ENCODE peak calls at places on chromosomes 16 and 17, in ten cellular contexts. V is brain microvascular endothelial cell, O is WTC11, G is cardiac muscle cell, K is prostate gland, U is tibial artery, Q is astrocyte of the spinal cord, W is thoracic aorta, J is activated B cell treated with CpG ODN at 0.5 μM for 24 hours, H is Calu3. X is an unnamed sample.
A peak's percentile ranks its signal among the peaks of the same experiment; 100 is the strongest.

GRCh38 chr16:89847930-89848297 is 19.6 kb downstream of the SPIRE2 start:
- DNase-seq in V (no peak), O (no peak), G (no peak), K (no peak), U (no peak), Q (no peak), W (no peak), J (no peak), H (no peak), X (no peak)

GRCh38 chr16:68083861-68084503 is 1.2 kb upstream of the NFATC3 start:
- DNase-seq in V (no peak), O (peak; percentile 24), G (peak; percentile 28), K (no peak), U (no peak), Q (no peak), W (no peak), J (no peak), H (no peak), X (peak; percentile 33)

GRCh38 chr17:65723356-65723928 is 162.0 kb upstream of the AXIN2 start:
- DNase-seq in V (no peak), O (no peak), G (no peak), K (peak; percentile 17), U (no peak), Q (peak; percentile 70), W (no peak), J (no peak), H (no peak), X (no peak)

GRCh38 chr16:59633996-59634579 is 900.0 kb upstream of the GOT2 start:
- DNase-seq in V (peak; percentile 62), O (no peak), G (no peak), K (no peak), U (no peak), Q (peak; percentile 74), W (no peak), J (no peak), H (no peak), X (no peak)

GRCh38 chr17:79038545-79039135 is 14.7 kb downstream of the C1QTNF1 start:
- DNase-seq in V (peak; percentile 67), O (no peak), G (no peak), K (no peak), U (peak; percentile 84), Q (peak; percentile 55), W (no peak), J (no peak), H (no peak), X (peak; percentile 49)

GRCh38 chr16:11319529-11320146 is 25.6 kb upstream of the RMI2 start:
- DNase-seq in V (no peak), O (no peak), G (no peak), K (no peak), U (no peak), Q (no peak), W (no peak), J (no peak), H (peak; percentile 57), X (no peak)

GRCh38 chr17:57624390-57624789 is 120.7 kb downstream of the CCDC182 start:
- DNase-seq in V (no peak), O (no peak), G (no peak), K (no peak), U (no peak), Q (no peak), W (no peak), J (no peak), H (no peak), X (no peak)

GRCh38 chr16:84673561-84673960 is 25.2 kb downstream of the KLHL36 start:
- DNase-seq in V (no peak), O (no peak), G (no peak), K (no peak), U (no peak), Q (no peak), W (no peak), J (no peak), H (no peak), X (no peak)

GRCh38 chr17:7218774-7219173 is 862 bp downstream of the DLG4 start:
- DNase-seq in V (no peak), O (no peak), G (no peak), K (no peak), U (no peak), Q (no peak), W (no peak), J (no peak), H (no peak), X (no peak)

GRCh38 chr16:83898463-83899271 is at the start of gene MLYCD:
- DNase-seq in V (peak; percentile 26), O (peak; percentile 83), G (peak; percentile 92), K (peak; percentile 71), U (peak; percentile 74), Q (peak; percentile 57), W (peak; percentile 35), J (peak; percentile 73), H (peak; percentile 84), X (peak; percentile 78)

GRCh38 chr17:76240461-76241204 is at the start of gene RNF157:
- DNase-seq in V (peak; percentile 16), O (peak; percentile 81), G (peak; percentile 88), K (peak; percentile 32), U (no peak), Q (peak; percentile 43), W (no peak), J (peak; percentile 62), H (peak; percentile 69), X (no peak)

GRCh38 chr17:72575542-72576233 is 454.9 kb downstream of the SOX9 start:
- DNase-seq in V (no peak), O (no peak), G (no peak), K (no peak), U (no peak), Q (no peak), W (no peak), J (no peak), H (no peak), X (no peak)

DNA sequence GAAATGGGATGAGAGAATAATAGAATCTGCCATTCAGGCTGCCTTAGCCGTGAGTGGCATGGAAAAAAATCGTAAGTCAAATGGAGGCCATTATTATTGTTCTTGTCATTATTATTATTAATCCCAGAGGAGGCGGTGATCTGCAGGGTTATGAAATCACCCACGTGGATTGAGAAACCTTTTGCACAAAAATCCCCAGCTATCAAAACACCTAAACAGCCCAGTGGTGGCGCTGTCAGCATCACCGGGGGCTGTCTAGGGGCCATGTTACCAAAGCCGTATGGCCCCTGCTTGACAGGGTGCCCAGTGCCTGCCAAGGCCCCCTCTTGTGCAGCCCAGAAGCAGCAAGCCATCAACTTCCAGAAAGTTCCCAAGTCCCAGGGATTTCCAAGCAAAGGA is 25.2 kb downstream of the CNGB1 start:
- DNase-seq in V (no peak), O (no peak), G (no peak), K (no peak), U (no peak), Q (no peak), W (no peak), J (no peak), H (no peak), X (no peak)
- TF ChIP-seq CTCF in V (peak; percentile 37), O (peak; percentile 22), G (peak; percentile 43), K (no peak), U (no peak), Q (peak; percentile 8), W (no peak), J (no peak), H (no peak), X (no peak)

DNA sequence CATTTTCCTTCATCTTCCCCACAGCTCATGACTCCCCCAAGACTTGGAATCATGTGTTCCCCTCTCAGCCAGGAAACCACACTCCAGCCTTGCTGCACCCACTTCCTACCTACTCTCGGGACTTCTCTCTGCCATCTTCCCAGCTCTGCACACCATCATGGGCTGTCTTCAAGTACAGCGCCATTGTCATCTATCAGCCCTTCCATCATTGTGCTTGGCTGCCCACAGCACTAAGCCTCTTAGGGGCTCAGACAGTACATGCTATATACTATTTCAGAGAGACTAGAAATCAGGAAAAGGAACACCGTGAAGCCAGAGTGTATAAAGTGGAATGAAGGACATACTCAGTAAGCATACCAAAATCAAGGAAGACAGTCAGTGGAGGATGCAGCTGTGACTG is 64.7 kb downstream of the CDH11 start:
- DNase-seq in V (no peak), O (no peak), G (no peak), K (no peak), U (no peak), Q (no peak), W (no peak), J (no peak), H (no peak), X (no peak)
- TF ChIP-seq CTCF in V (no peak), O (no peak), G (no peak), K (no peak), U (no peak), Q (no peak), W (no peak), J (no peak), H (no peak), X (no peak)

DNA sequence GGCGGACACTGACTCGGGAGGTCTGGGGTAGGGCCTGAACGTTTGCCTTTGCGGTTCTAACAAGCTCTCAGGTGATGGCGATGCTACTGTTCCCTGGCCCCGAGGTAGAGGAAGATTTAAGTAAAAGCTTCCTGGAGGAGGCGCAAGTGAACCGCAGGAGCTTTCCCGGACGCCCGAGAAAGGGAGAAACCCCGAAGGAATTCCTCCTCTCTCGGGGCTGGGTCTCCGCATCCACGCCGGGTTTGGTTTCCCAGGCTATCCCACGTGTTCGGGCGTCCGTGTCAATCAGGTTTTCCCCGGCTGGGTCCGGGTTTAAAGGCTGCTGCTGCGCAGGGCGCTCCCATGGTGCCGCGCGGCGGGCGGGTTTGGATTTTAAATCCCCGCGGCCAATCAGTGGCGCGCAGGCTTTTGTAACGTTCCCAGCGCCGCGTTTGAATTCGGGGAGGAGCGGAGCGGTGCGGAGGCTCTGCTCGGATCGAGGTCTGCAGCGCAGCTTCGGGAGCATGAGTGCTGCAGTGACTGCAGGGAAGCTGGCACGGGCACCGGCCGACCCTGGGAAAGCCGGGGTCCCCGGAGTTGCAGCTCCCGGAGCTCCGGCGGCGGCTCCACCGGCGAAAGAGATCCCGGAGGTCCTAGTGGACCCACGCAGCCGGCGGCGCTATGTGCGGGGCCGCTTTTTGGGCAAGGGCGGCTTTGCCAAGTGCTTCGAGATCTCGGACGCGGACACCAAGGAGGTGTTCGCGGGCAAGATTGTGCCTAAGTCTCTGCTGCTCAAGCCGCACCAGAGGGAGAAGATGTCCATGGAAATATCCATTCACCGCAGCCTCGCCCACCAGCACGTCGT is at the start of gene PLK1:
- DNase-seq in V (peak; percentile 80), O (peak; percentile 89), G (peak; percentile 92), K (peak; percentile 68), U (peak; percentile 65), Q (peak; percentile 85), W (peak; percentile 34), J (peak; percentile 54), H (peak; percentile 92), X (peak; percentile 39)
- TF ChIP-seq CTCF in V (peak; percentile 60), O (no peak), G (peak; percentile 57), K (peak; percentile 41), U (peak; percentile 17), Q (peak; percentile 43), W (no peak), J (no peak), H (peak; percentile 34), X (peak; percentile 12)

DNA sequence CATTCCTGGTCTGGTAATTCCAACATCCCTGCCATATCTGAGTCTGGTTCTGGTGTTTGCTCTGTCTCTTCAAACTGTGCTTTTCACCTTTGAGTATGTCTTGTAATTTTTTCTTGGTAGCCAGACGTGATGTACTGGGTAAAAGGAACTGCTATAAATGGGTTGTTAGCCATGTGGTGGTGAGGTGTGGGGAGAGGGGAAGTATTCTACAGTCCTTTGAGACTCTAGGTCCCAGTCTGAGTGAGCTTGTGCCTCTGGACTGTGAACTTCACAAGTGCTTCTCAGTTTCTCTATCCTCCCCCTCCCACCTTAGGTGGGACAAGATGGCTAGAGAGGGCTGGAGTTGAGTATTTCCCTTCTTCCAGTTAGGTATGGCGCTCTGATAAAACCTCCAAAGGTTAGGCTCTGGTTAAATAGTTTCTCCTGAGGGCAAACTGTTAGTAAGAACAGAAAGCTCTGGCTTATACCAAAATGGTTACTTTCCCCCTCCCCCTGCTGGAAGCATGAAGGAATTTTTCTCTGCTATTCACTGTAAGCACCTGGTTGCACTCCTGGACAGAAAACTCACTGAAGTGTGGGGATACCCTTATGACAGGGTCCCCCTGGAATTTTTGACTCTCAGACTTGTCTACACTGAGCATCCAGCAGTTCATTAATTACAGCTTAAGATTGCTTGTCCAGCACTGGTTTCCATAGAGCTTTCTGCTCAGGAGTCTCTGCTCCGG is 87.8 kb downstream of the MARCHF10 start:
- DNase-seq in V (no peak), O (no peak), G (no peak), K (no peak), U (no peak), Q (no peak), W (no peak), J (no peak), H (peak; percentile 18), X (no peak)
- TF ChIP-seq CTCF in V (peak; percentile 60), O (no peak), G (peak; percentile 34), K (peak; percentile 6), U (no peak), Q (peak; percentile 32), W (peak; percentile 9), J (no peak), H (peak; percentile 37), X (no peak)